ENCODE peak calls at places on chromosomes 5 and 9, in nine cellular contexts. H is kidney epithelial cell, G is H1, O is cardiac muscle cell, F is mesendoderm, Z is AG10803, D is brain microvascular endothelial cell, P is fibroblast of lung, A is A549. I is an unnamed sample.

GRCh38 chr9:134963546-134963945 is 45.8 kb upstream of the FCN1 start:
- DNase-seq in H (no peak), G (no peak), O (no peak), F (no peak), Z (no peak), D (no peak), P (no peak), A (no peak), I (no peak)

GRCh38 chr5:77960863-77961396 is 184.8 kb upstream of the TBCA start:
- DNase-seq in H (no peak), G (no peak), O (no peak), F (peak; percentile 6), Z (no peak), D (no peak), P (no peak), A (no peak), I (no peak)

GRCh38 chr9:113774968-113775367 is 101.1 kb upstream of the ZNF618 start:
- DNase-seq in H (no peak), G (peak; percentile 33), O (no peak), F (no peak), Z (no peak), D (no peak), P (no peak), A (no peak), I (no peak)

GRCh38 chr9:137740311-137740710 is 121.5 kb downstream of the EHMT1 start:
- DNase-seq in H (no peak), G (no peak), O (peak; percentile 75), F (peak; percentile 36), Z (peak; percentile 45), D (peak; percentile 67), P (peak; percentile 58), A (no peak), I (peak; percentile 4)

GRCh38 chr5:50922942-50923767 is 256.7 kb downstream of the PARP8 start:
- DNase-seq in H (no peak), G (no peak), O (peak; percentile 1), F (no peak), Z (no peak), D (no peak), P (no peak), A (no peak), I (no peak)

GRCh38 chr9:128068656-128069221 is 707 bp downstream of the SLC25A25 start:
- DNase-seq in H (no peak), G (no peak), O (no peak), F (no peak), Z (no peak), D (no peak), P (no peak), A (no peak), I (no peak)

GRCh38 chr9:35367451-35367850 is 122.5 kb upstream of the RUSC2 start:
- DNase-seq in H (peak; percentile 65), G (no peak), O (peak; percentile 67), F (peak; percentile 74), Z (peak; percentile 93), D (peak; percentile 88), P (peak; percentile 97), A (no peak), I (peak; percentile 92)

GRCh38 chr5:177477701-177478477 is 4.5 kb upstream of the DBN1 start:
- DNase-seq in H (no peak), G (no peak), O (no peak), F (no peak), Z (no peak), D (peak; percentile 25), P (peak; percentile 38), A (no peak), I (no peak)

GRCh38 chr9:652896-653295 is 188.6 kb upstream of the DMRT1 start:
- DNase-seq in H (no peak), G (no peak), O (peak; percentile 74), F (no peak), Z (peak; percentile 23), D (no peak), P (no peak), A (no peak), I (no peak)

GRCh38 chr5:53560028-53560427 is 411 bp upstream of the NDUFS4 start:
- DNase-seq in H (no peak), G (no peak), O (no peak), F (no peak), Z (no peak), D (no peak), P (no peak), A (peak; percentile 4), I (no peak)

DNA sequence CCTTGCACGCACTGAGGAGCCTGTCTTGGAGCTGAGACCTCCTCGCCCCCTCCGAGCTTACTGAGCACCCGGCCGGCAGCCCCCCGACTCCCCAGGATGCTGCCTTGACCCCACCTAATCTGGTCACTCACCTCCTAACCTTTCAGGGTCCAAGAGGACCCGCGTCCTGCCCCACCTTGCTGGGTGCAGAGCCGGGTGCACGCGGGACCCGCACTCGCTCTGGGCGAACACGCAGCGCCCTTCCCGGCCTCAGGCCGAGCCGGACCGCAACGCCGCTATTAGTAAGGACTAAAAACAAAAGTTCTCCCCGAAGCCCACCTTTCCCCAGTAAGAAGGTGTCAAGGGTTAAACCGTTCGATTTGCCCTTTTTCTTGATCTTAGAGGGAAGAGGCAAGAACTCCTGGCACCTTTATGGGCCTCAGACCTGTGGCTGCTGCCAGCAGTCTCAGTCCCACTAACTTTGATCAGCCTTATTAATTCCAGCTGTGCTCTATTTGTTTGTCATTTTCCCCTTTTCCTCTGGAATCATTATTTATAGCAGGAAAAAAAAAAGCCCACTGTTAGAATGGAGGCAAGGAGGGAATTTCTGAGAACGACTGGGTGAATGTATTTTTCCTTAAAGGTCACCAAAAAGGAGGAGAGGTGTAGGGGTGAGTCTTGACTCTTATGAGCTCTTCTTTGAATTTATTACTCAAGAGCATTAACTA is 10.5 kb downstream of the IRX2 start:
- DNase-seq in H (no peak), G (peak; percentile 61), O (no peak), F (no peak), Z (peak; percentile 57), D (no peak), P (no peak), A (no peak), I (no peak)
- H3K4me3 ChIP-seq in H (no peak overlapping the region), G (peak overlapping the region; percentile 62), O (no peak overlapping the region), F (no peak overlapping the region), Z (no peak overlapping the region), D (no peak overlapping the region), P (no peak overlapping the region), A (no peak overlapping the region), I (no peak overlapping the region)

GRCh38 chr5:171963416-171963815 is 43.0 kb downstream of the FBXW11 start:
- DNase-seq in H (no peak), G (no peak), O (no peak), F (no peak), Z (no peak), D (no peak), P (no peak), A (no peak), I (no peak)
- H3K4me3 ChIP-seq in H (no peak overlapping the region), G (no peak overlapping the region), O (no peak overlapping the region), F (no peak overlapping the region), Z (no peak overlapping the region), D (no peak overlapping the region), P (no peak overlapping the region), A (no peak overlapping the region), I (no peak overlapping the region)

GRCh38 chr9:95049761-95050160 is 267.7 kb downstream of the FANCC start:
- DNase-seq in H (no peak), G (no peak), O (peak; percentile 22), F (no peak), Z (no peak), D (no peak), P (no peak), A (no peak), I (no peak)

GRCh38 chr9:95055337-95055850 is 262.1 kb downstream of the FANCC start:
- DNase-seq in H (no peak), G (no peak), O (no peak), F (no peak), Z (no peak), D (no peak), P (no peak), A (no peak), I (no peak)

GRCh38 chr9:95055851-95056551 is 261.5 kb downstream of the FANCC start:
- DNase-seq in H (no peak), G (no peak), O (peak; percentile 61), F (peak; percentile 68), Z (peak; percentile 68), D (peak; percentile 64), P (peak; percentile 76), A (no peak), I (no peak)

GRCh38 chr9:95057121-95057520 is 260.4 kb downstream of the FANCC start:
- DNase-seq in H (no peak), G (no peak), O (no peak), F (no peak), Z (no peak), D (peak; percentile 20), P (peak; percentile 52), A (no peak), I (no peak)

GRCh38 chr9:95053611-95054440 is 263.7 kb downstream of the FANCC start:
- DNase-seq in H (no peak), G (no peak), O (peak; percentile 27), F (peak; percentile 91), Z (peak; percentile 54), D (no peak), P (no peak), A (no peak), I (no peak)
- H3K4me3 ChIP-seq in H (no peak overlapping the region), G (no peak overlapping the region), O (no peak overlapping the region), F (no peak overlapping the region), Z (no peak overlapping the region), D (no peak overlapping the region), P (no peak overlapping the region), A (peak overlapping the region; percentile 25), I (no peak overlapping the region)

GRCh38 chr5:140402258-140403074 is 833 bp downstream of the ANKHD1 start:
- DNase-seq in H (no peak), G (peak; percentile 76), O (peak; percentile 48), F (peak; percentile 87), Z (peak; percentile 34), D (peak; percentile 31), P (peak; percentile 50), A (peak; percentile 44), I (no peak)
- H3K4me3 ChIP-seq in H (peak overlapping the region; percentile 91), G (peak overlapping the region; percentile 94), O (peak overlapping the region; percentile 91), F (peak overlapping the region; percentile 90), Z (peak overlapping the region; percentile 95), D (peak overlapping the region; percentile 88), P (peak overlapping the region; percentile 50), A (peak overlapping the region; percentile 65), I (peak overlapping the region; percentile 86)

DNA sequence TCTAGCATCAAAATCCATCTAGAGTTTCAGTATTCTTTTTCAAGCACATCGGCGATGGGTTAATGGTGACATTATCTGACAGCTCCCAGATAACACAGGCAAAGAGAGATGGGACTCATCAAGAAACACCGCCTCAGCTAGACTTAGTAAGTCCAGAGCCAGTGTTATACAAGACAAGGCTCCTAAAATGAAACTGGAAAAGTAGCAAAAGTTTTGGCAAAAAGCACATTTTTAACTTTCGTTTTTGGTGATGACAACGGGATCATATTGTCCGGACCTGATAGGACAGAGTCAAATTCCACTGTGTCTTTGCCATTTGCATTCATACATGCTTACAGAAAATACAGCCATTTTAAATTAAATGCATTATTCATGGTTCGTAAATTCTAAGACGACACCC is 152.0 kb downstream of the CRB2 start:
- DNase-seq in H (no peak), G (no peak), O (peak; percentile 56), F (no peak), Z (peak; percentile 37), D (no peak), P (no peak), A (no peak), I (no peak)
- H3K4me3 ChIP-seq in H (no peak overlapping the region), G (no peak overlapping the region), O (no peak overlapping the region), F (no peak overlapping the region), Z (peak overlapping the region; percentile 49), D (no peak overlapping the region), P (peak overlapping the region; percentile 20), A (no peak overlapping the region), I (no peak overlapping the region)

GRCh38 chr5:171630047-171630669 is 155.5 kb upstream of the SMIM23 start:
- DNase-seq in H (no peak), G (peak; percentile 82), O (peak; percentile 64), F (peak; percentile 79), Z (peak; percentile 16), D (peak; percentile 54), P (peak; percentile 62), A (peak; percentile 88), I (no peak)
- H3K4me3 ChIP-seq in H (no peak overlapping the region), G (peak overlapping the region; percentile 50), O (no peak overlapping the region), F (no peak overlapping the region), Z (no peak overlapping the region), D (peak overlapping the region; percentile 27), P (no peak overlapping the region), A (peak overlapping the region; percentile 50), I (no peak overlapping the region)